ENCODE peak calls at places on chromosomes 13 and 19, in five cellular contexts. One of them, this sample, is unnamed.

GRCh38 chr13:37598572-37598971 is at the start of gene POSTN:
- DNase-seq in astrocyte of the cerebellum: no peak
- DNase-seq in brain microvascular endothelial cell: peak
- DNase-seq in sigmoid colon: no peak
- DNase-seq in AG04450: no peak
- DNase-seq in this sample: no peak

GRCh38 chr19:3204646-3205275 is 19.0 kb downstream of the NCLN start:
- DNase-seq in astrocyte of the cerebellum: no peak
- DNase-seq in brain microvascular endothelial cell: no peak
- DNase-seq in sigmoid colon: no peak
- DNase-seq in AG04450: no peak
- DNase-seq in this sample: no peak

GRCh38 chr13:34011552-34012085 is 193.7 kb downstream of the RFC3 start:
- DNase-seq in astrocyte of the cerebellum: no peak
- DNase-seq in brain microvascular endothelial cell: no peak
- DNase-seq in sigmoid colon: no peak
- DNase-seq in AG04450: no peak
- DNase-seq in this sample: no peak

GRCh38 chr13:41007359-41008118 is 11.6 kb downstream of the ELF1 start:
- DNase-seq in astrocyte of the cerebellum: no peak
- DNase-seq in brain microvascular endothelial cell: no peak
- DNase-seq in sigmoid colon: no peak
- DNase-seq in AG04450: no peak
- DNase-seq in this sample: no peak

GRCh38 chr19:50580970-50581636 is 12.9 kb upstream of the LRRC4B start:
- DNase-seq in astrocyte of the cerebellum: no peak
- DNase-seq in brain microvascular endothelial cell: no peak
- DNase-seq in sigmoid colon: no peak
- DNase-seq in AG04450: no peak
- DNase-seq in this sample: no peak

GRCh38 chr19:48190288-48191284 is 20.1 kb downstream of the ZSWIM9 start:
- DNase-seq in astrocyte of the cerebellum: peak
- DNase-seq in brain microvascular endothelial cell: peak
- DNase-seq in sigmoid colon: peak
- DNase-seq in AG04450: peak
- DNase-seq in this sample: no peak

GRCh38 chr19:827710-828321 is at the start of gene AZU1:
- DNase-seq in astrocyte of the cerebellum: no peak
- DNase-seq in brain microvascular endothelial cell: no peak
- DNase-seq in sigmoid colon: no peak
- DNase-seq in AG04450: no peak
- DNase-seq in this sample: no peak

GRCh38 chr19:14559916-14560775 is 11.7 kb downstream of the NDUFB7 start:
- DNase-seq in astrocyte of the cerebellum: no peak
- DNase-seq in brain microvascular endothelial cell: no peak
- DNase-seq in sigmoid colon: no peak
- DNase-seq in AG04450: no peak
- DNase-seq in this sample: no peak

GRCh38 chr19:378706-379105 is 30.2 kb downstream of the C2CD4C start:
- DNase-seq in astrocyte of the cerebellum: no peak
- DNase-seq in brain microvascular endothelial cell: no peak
- DNase-seq in sigmoid colon: no peak
- DNase-seq in AG04450: no peak
- DNase-seq in this sample: no peak

GRCh38 chr13:111204438-111205177 is 89.5 kb downstream of the ARHGEF7 start:
- DNase-seq in astrocyte of the cerebellum: no peak
- DNase-seq in brain microvascular endothelial cell: peak
- DNase-seq in sigmoid colon: peak
- DNase-seq in AG04450: peak
- DNase-seq in this sample: no peak

GRCh38 chr13:88176231-88176630 is 505.1 kb downstream of the SLITRK5 start:
- DNase-seq in astrocyte of the cerebellum: no peak
- DNase-seq in brain microvascular endothelial cell: no peak
- DNase-seq in sigmoid colon: no peak
- DNase-seq in AG04450: no peak
- DNase-seq in this sample: no peak

GRCh38 chr19:47210689-47211316 is 20.2 kb downstream of the BBC3 start:
- DNase-seq in astrocyte of the cerebellum: peak
- DNase-seq in brain microvascular endothelial cell: peak
- DNase-seq in sigmoid colon: peak
- DNase-seq in AG04450: peak
- DNase-seq in this sample: no peak

GRCh38 chr19:13972368-13973155 is 20.3 kb downstream of the DCAF15 start:
- DNase-seq in astrocyte of the cerebellum: no peak
- DNase-seq in brain microvascular endothelial cell: no peak
- DNase-seq in sigmoid colon: no peak
- DNase-seq in AG04450: no peak
- DNase-seq in this sample: no peak

GRCh38 chr19:3234800-3235199 is 10.3 kb downstream of the CELF5 start:
- DNase-seq in astrocyte of the cerebellum: no peak
- DNase-seq in brain microvascular endothelial cell: no peak
- DNase-seq in sigmoid colon: no peak
- DNase-seq in AG04450: no peak
- DNase-seq in this sample: no peak

GRCh38 chr19:3683405-3683865 is 16.8 kb downstream of the PIP5K1C start:
- DNase-seq in astrocyte of the cerebellum: peak
- DNase-seq in brain microvascular endothelial cell: peak
- DNase-seq in sigmoid colon: no peak
- DNase-seq in AG04450: no peak
- DNase-seq in this sample: no peak

GRCh38 chr13:42981317-42981716 is 10.7 kb downstream of the EPSTI1 start:
- DNase-seq in astrocyte of the cerebellum: peak
- DNase-seq in brain microvascular endothelial cell: no peak
- DNase-seq in sigmoid colon: no peak
- DNase-seq in AG04450: no peak
- DNase-seq in this sample: peak

GRCh38 chr19:42312370-42312769 is 739 bp upstream of the TMEM145 start:
- DNase-seq in astrocyte of the cerebellum: no peak
- DNase-seq in brain microvascular endothelial cell: no peak
- DNase-seq in sigmoid colon: no peak
- DNase-seq in AG04450: no peak
- DNase-seq in this sample: no peak

GRCh38 chr19:42315024-42315423 is 1.9 kb downstream of the TMEM145 start:
- DNase-seq in astrocyte of the cerebellum: no peak
- DNase-seq in brain microvascular endothelial cell: no peak
- DNase-seq in sigmoid colon: no peak
- DNase-seq in AG04450: no peak
- DNase-seq in this sample: no peak

GRCh38 chr19:42313840-42314755 is 989 bp downstream of the TMEM145 start:
- DNase-seq in astrocyte of the cerebellum: no peak
- DNase-seq in brain microvascular endothelial cell: no peak
- DNase-seq in sigmoid colon: no peak
- DNase-seq in AG04450: no peak
- DNase-seq in this sample: no peak

GRCh38 chr19:42311612-42312160 is 1.4 kb upstream of the TMEM145 start:
- DNase-seq in astrocyte of the cerebellum: no peak
- DNase-seq in brain microvascular endothelial cell: no peak
- DNase-seq in sigmoid colon: no peak
- DNase-seq in AG04450: no peak
- DNase-seq in this sample: no peak

DNA sequence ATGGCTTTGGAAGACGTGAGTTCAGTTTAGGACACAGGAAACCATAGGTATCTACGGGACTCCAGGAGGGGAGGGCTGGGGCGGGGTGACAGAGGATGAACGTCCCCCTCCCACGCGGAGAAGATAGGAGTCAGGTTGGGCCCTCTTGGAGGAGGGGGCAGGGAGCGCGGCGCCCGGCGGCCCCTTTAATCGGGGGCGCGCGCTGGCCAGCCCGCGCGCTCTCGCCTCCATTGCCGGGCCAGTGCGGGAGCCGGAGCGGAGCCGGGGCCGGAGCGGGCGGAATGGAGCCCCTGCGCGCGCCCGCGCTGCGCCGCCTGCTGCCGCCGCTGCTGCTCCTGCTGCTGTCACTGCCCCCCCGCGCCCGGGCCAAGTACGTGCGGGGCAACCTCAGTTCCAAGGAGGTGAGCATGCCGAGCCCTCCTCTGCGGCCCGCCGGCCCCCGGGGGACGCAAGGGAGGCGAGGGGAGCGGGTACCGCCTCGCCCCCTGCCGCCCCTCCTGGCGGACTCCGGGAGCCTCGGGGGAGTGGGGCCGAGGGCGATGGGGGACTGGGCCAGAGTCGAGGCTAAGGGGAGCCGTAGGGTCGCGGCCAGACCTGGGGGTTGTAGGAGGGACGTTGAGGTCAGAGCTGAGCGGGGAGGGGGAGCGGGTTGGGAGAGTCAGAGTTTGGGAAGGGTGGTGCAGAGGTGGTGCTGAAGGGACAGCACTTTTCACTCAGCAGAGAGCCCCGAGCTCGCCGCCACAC is at the start of gene TMEM145:
- DNase-seq in astrocyte of the cerebellum: no peak
- DNase-seq in brain microvascular endothelial cell: no peak
- DNase-seq in sigmoid colon: no peak
- DNase-seq in AG04450: no peak
- DNase-seq in this sample: no peak
- TF ChIP-seq CTCF in astrocyte of the cerebellum: no peak
- TF ChIP-seq CTCF in brain microvascular endothelial cell: peak
- TF ChIP-seq CTCF in sigmoid colon: no peak
- TF ChIP-seq CTCF in AG04450: peak
- TF ChIP-seq CTCF in this sample: no peak

GRCh38 chr19:46077815-46078167 is 37.0 kb upstream of the IGFL4 start:
- DNase-seq in astrocyte of the cerebellum: no peak
- DNase-seq in brain microvascular endothelial cell: no peak
- DNase-seq in sigmoid colon: no peak
- DNase-seq in AG04450: no peak
- DNase-seq in this sample: no peak
- H3K4me3 ChIP-seq in astrocyte of the cerebellum: no peak
- H3K4me3 ChIP-seq in brain microvascular endothelial cell: no peak
- H3K4me3 ChIP-seq in sigmoid colon: no peak
- H3K4me3 ChIP-seq in AG04450: no peak
- H3K4me3 ChIP-seq in this sample: no peak

GRCh38 chr19:39514840-39515550 is at the start of gene SELENOV:
- DNase-seq in astrocyte of the cerebellum: no peak
- DNase-seq in brain microvascular endothelial cell: no peak
- DNase-seq in sigmoid colon: no peak
- DNase-seq in AG04450: no peak
- DNase-seq in this sample: no peak
- TF ChIP-seq CTCF in astrocyte of the cerebellum: no peak
- TF ChIP-seq CTCF in brain microvascular endothelial cell: no peak
- TF ChIP-seq CTCF in sigmoid colon: no peak
- TF ChIP-seq CTCF in AG04450: no peak
- TF ChIP-seq CTCF in this sample: no peak

DNA sequence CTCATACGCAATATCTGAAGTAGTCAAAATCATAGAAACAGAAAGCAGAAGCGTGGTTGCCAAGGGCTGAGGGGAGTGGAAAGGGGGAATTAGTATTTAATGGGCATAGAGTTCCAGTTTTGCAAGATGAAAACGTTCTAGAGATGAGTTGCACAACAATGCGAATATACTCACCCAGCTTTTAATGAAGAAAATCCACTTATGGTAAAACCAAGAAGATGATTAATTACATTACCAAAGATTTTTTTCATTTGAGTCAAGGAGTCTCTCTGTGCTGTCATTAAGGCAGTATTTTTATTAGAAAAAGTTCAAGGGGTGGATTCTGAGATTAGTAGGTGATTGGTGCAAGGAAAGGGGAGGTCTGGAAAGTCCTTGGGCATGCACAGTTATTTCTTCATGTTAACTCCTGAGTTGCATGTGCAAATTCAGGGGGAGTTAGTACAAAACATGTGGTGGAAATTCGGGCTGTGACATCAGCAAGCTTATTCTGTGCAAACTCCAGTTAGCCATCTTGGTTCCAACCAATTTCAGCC is 6.9 kb upstream of the CBY2 start:
- DNase-seq in astrocyte of the cerebellum: no peak
- DNase-seq in brain microvascular endothelial cell: no peak
- DNase-seq in sigmoid colon: no peak
- DNase-seq in AG04450: no peak
- DNase-seq in this sample: no peak
- H3K4me3 ChIP-seq in astrocyte of the cerebellum: no peak
- H3K4me3 ChIP-seq in brain microvascular endothelial cell: no peak
- H3K4me3 ChIP-seq in sigmoid colon: no peak
- H3K4me3 ChIP-seq in AG04450: no peak
- H3K4me3 ChIP-seq in this sample: no peak

DNA sequence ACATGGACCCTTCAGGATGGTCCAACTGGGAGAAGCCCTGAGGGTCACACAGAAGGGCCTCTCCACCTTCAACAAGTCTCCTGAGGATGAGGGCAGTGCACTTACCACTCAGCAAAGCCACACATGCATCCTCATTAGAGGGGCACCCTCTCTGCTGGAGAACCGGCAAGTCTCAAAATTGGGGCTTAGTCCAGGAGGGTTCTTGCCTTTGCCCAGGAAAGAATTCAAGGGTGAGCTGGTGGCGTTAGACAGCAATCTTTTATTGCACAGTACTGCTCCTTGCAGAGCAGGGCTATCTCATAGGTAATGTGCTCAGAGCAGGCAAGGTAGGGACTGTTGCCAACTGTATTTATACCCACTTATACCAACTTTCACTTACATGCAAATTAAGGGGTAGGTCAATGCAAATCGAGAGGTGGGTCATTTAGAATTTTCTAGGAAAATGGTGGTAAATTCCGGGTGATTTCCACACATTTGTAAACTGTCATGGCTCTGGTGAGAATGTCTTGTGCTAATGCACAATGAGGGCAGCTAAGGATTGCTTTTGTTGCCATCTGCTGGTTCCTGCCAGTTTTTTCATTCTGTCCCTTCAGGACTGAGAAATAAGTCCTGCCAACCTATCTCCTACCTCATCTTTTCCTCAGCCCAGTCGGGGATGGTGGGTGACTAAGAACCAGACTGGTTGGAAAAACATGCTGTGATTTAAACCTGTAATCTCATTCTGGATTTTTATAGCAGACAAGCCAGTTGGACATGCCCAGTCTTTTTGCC is 27.8 kb upstream of the IGSF23 start:
- DNase-seq in astrocyte of the cerebellum: no peak
- DNase-seq in brain microvascular endothelial cell: peak
- DNase-seq in sigmoid colon: no peak
- DNase-seq in AG04450: no peak
- DNase-seq in this sample: no peak
- TF ChIP-seq CTCF in astrocyte of the cerebellum: peak
- TF ChIP-seq CTCF in brain microvascular endothelial cell: peak
- TF ChIP-seq CTCF in sigmoid colon: no peak
- TF ChIP-seq CTCF in AG04450: peak
- TF ChIP-seq CTCF in this sample: peak

DNA sequence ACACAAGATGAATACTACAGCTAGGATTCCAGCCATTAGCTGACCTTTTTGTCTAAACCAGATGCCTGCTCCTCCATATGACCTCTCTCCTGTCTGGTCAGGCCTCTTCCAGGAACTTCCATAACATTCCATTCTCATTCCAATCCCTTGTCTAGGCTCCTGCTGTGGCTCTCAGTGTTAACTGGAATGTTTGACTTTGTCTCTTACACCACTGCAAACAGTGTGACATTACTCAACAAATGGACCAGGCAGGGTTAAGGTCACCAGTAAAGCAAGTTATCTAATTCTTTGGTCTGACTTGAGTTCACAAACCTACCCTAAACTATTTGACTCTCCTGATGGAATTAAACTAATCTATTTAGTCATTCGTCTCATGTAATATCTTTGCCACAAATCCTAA is 2.1 kb upstream of the GPC6 start:
- DNase-seq in astrocyte of the cerebellum: no peak
- DNase-seq in brain microvascular endothelial cell: peak
- DNase-seq in sigmoid colon: no peak
- DNase-seq in AG04450: no peak
- DNase-seq in this sample: no peak
- H3K4me3 ChIP-seq in astrocyte of the cerebellum: no peak
- H3K4me3 ChIP-seq in brain microvascular endothelial cell: no peak
- H3K4me3 ChIP-seq in sigmoid colon: no peak
- H3K4me3 ChIP-seq in AG04450: no peak
- H3K4me3 ChIP-seq in this sample: no peak